ENCODE peak calls at places on chromosome 11, in ten cellular contexts. X, B, N, C, G, V, L, H, I and K are unnamed samples. For H3K27me3 and H3K9me3, the result is how much of the 10 kb centered on the place peaks cover.

GRCh38 chr11:6705905-6706535 is 22.9 kb upstream of the MRPL17 start:
- DNase-seq in X (peak), B (peak), N (peak), C (peak), G (peak), V (peak), L (peak), H (peak), I (no peak), K (peak)

GRCh38 chr11:121608545-121609098 is 155.9 kb upstream of the SORL1-AS1 start:
- DNase-seq in X (no peak), B (no peak), N (no peak), C (no peak), G (no peak), V (no peak), L (no peak), H (no peak), I (no peak), K (no peak)

GRCh38 chr11:10654211-10655150 is 39.1 kb downstream of the IRAG1 start:
- DNase-seq in X (peak), B (peak), N (no peak), C (peak), G (no peak), V (peak), L (peak), H (peak), I (no peak), K (no peak)

GRCh38 chr11:28512143-28512756 is 404.1 kb downstream of the METTL15 start:
- DNase-seq in X (no peak), B (no peak), N (no peak), C (no peak), G (no peak), V (no peak), L (no peak), H (no peak), I (no peak), K (no peak)

GRCh38 chr11:9803685-9804413 is 140.0 kb downstream of the SWAP70 start:
- DNase-seq in X (peak), B (no peak), N (no peak), C (no peak), G (peak), V (no peak), L (no peak), H (no peak), I (no peak), K (no peak)

GRCh38 chr11:17923213-17923612 is 89.6 kb downstream of the SERGEF start:
- DNase-seq in X (peak), B (no peak), N (peak), C (no peak), G (no peak), V (no peak), L (no peak), H (no peak), I (no peak), K (no peak)

GRCh38 chr11:115611343-115611742 is 107.1 kb upstream of the CADM1 start:
- DNase-seq in X (no peak), B (peak), N (no peak), C (no peak), G (no peak), V (no peak), L (no peak), H (no peak), I (no peak), K (no peak)

GRCh38 chr11:123194308-123195181 is 503 bp downstream of the CLMP start:
- DNase-seq in X (no peak), B (peak), N (no peak), C (no peak), G (no peak), V (peak), L (no peak), H (no peak), I (no peak), K (no peak)

GRCh38 chr11:14310696-14311095 is 48.3 kb downstream of the RRAS2 start:
- DNase-seq in X (no peak), B (no peak), N (no peak), C (peak), G (no peak), V (no peak), L (no peak), H (no peak), I (no peak), K (no peak)

GRCh38 chr11:76327756-76328388 is 53.1 kb downstream of the THAP12 start:
- DNase-seq in X (no peak), B (no peak), N (no peak), C (no peak), G (no peak), V (no peak), L (no peak), H (no peak), I (no peak), K (no peak)

GRCh38 chr11:1943977-1944376 is 3.2 kb upstream of the MRPL23 start:
- DNase-seq in X (peak), B (no peak), N (no peak), C (no peak), G (no peak), V (peak), L (no peak), H (no peak), I (no peak), K (peak)

GRCh38 chr11:3614742-3615171 is 27.0 kb downstream of the ART5 start:
- DNase-seq in X (no peak), B (no peak), N (no peak), C (no peak), G (no peak), V (peak), L (no peak), H (peak), I (no peak), K (no peak)

GRCh38 chr11:31141804-31142203 is 227.7 kb downstream of the DCDC1 start:
- DNase-seq in X (no peak), B (peak), N (no peak), C (peak), G (no peak), V (no peak), L (no peak), H (no peak), I (no peak), K (no peak)

GRCh38 chr11:125835748-125836147 is 2.6 kb downstream of the PATE4 start:
- DNase-seq in X (no peak), B (no peak), N (no peak), C (no peak), G (no peak), V (no peak), L (no peak), H (no peak), I (no peak), K (no peak)

GRCh38 chr11:71977743-71978418 is 20.8 kb upstream of the IL18BP start:
- DNase-seq in X (peak), B (peak), N (peak), C (peak), G (peak), V (peak), L (no peak), H (peak), I (no peak), K (no peak)

GRCh38 chr11:62458212-62459002 is 39.6 kb downstream of the SCGB1A1 start:
- DNase-seq in X (no peak), B (no peak), N (no peak), C (no peak), G (no peak), V (no peak), L (no peak), H (no peak), I (no peak), K (no peak)

GRCh38 chr11:11975201-11976092 is 33.0 kb downstream of the DKK3 start:
- DNase-seq in X (no peak), B (no peak), N (no peak), C (no peak), G (no peak), V (peak), L (no peak), H (no peak), I (no peak), K (no peak)

GRCh38 chr11:35418282-35418846 is 994 bp downstream of the SLC1A2 start:
- DNase-seq in X (peak), B (peak), N (no peak), C (no peak), G (no peak), V (no peak), L (no peak), H (no peak), I (no peak), K (no peak)
- H3K27me3 ChIP-seq in X (under half), B (half or more), N (under half), C (half or more), G (under half), V (half or more), L (half or more), H (under half), I (under half), K (under half)

DNA sequence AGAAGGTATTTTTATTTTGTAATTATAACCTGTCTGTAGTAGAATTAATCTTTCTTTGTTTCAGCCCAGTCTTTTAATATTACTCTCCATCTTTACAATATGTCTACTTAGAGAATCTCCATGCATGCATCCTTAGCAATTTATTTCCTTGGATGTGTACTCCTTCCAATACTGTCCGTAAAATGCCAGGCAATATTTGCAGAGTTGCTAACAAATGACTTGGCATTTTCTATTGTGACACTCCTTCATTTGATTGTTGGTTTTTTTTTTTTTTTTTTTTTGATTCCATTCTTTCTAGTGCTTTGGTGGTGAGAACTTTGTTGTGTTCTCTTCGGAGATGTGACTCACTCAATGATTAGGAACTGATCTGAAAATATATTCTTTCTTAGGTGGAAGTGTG is 220.3 kb downstream of the CNTN5 start:
- DNase-seq in X (no peak), B (no peak), N (no peak), C (no peak), G (no peak), V (peak), L (no peak), H (no peak), I (no peak), K (no peak)
- H3K9me3 ChIP-seq in X (under half), B (under half), N (under half), C (under half), G (under half), V (under half), L (under half), H (under half), I (under half), K (under half)

DNA sequence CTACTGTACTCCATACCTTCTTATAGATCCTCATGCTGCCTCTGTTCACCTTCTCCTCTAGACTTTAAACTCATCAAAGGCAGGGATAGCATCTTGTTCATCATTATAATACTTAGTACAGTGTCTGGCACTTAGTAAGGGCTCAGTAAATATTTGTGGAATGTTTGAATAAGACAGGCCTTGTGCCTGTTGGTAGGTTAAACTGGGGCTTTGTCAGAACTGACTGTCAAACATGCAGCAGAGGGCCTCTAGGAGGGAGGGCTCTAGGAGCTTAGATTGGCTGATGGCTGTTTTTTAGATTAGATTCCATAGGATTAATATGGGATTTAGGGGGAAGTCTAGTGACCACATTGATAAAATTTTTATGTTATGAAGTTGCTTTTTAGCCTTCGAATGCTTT is 70.8 kb downstream of the RNF169 start:
- DNase-seq in X (peak), B (no peak), N (no peak), C (no peak), G (no peak), V (no peak), L (no peak), H (no peak), I (no peak), K (no peak)
- H3K27me3 ChIP-seq in X (under half), B (under half), N (under half), C (under half), G (under half), V (under half), L (under half), H (under half), I (under half), K (under half)

DNA sequence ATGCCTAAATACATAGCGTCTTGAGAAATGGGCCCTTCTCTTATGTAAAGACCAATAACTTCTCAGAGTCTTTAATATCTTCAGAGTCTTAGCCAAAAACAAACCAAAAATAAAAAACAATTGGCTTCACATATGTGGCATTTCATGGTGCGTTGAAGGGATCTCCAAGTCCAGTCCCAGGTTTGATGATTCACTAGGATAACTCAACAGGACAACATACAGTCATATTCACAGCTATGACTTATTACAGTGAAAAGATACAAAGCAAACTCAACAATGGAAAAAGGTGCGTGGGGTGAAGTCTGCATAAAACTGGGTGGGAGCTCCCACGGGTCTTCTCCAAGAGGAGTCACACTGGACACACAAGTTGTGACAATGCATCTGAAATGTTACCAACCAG is 12.6 kb downstream of the SYTL2 start:
- DNase-seq in X (no peak), B (no peak), N (no peak), C (no peak), G (no peak), V (peak), L (no peak), H (no peak), I (no peak), K (no peak)
- H3K9me3 ChIP-seq in X (under half), B (under half), N (under half), C (under half), G (under half), V (under half), L (under half), H (under half), I (under half), K (under half)

GRCh38 chr11:124754309-124754708 is 2.3 kb upstream of the VSIG2 start:
- DNase-seq in X (no peak), B (no peak), N (no peak), C (no peak), G (no peak), V (peak), L (no peak), H (no peak), I (no peak), K (no peak)

GRCh38 chr11:124753624-124754023 is 1.6 kb upstream of the VSIG2 start:
- DNase-seq in X (no peak), B (no peak), N (no peak), C (no peak), G (no peak), V (no peak), L (no peak), H (no peak), I (no peak), K (no peak)

GRCh38 chr11:124752471-124753100 is 531 bp upstream of the VSIG2 start:
- DNase-seq in X (no peak), B (no peak), N (no peak), C (no peak), G (no peak), V (no peak), L (no peak), H (no peak), I (no peak), K (no peak)

GRCh38 chr11:124751741-124752470 is at the start of gene VSIG2:
- DNase-seq in X (no peak), B (no peak), N (no peak), C (no peak), G (no peak), V (no peak), L (no peak), H (no peak), I (no peak), K (no peak)

GRCh38 chr11:124753207-124753606 is 1.2 kb upstream of the VSIG2 start:
- DNase-seq in X (no peak), B (no peak), N (no peak), C (no peak), G (no peak), V (no peak), L (no peak), H (no peak), I (no peak), K (no peak)
- H3K27me3 ChIP-seq in X (under half), B (half or more), N (under half), C (under half), G (under half), V (under half), L (under half), H (under half), I (under half), K (under half)

GRCh38 chr11:57622263-57622662 is 24.8 kb downstream of the SERPING1 start:
- DNase-seq in X (no peak), B (no peak), N (no peak), C (no peak), G (no peak), V (no peak), L (no peak), H (no peak), I (no peak), K (no peak)

GRCh38 chr11:57619331-57619730 is 21.8 kb downstream of the SERPING1 start:
- DNase-seq in X (no peak), B (no peak), N (no peak), C (no peak), G (no peak), V (no peak), L (no peak), H (no peak), I (no peak), K (no peak)

GRCh38 chr11:57616595-57616994 is 19.1 kb downstream of the SERPING1 start:
- DNase-seq in X (no peak), B (no peak), N (no peak), C (no peak), G (no peak), V (no peak), L (no peak), H (no peak), I (no peak), K (no peak)

GRCh38 chr11:57615308-57615707 is 17.8 kb downstream of the SERPING1 start:
- DNase-seq in X (no peak), B (no peak), N (no peak), C (no peak), G (no peak), V (no peak), L (no peak), H (no peak), I (no peak), K (no peak)

GRCh38 chr11:57618438-57618837 is 21.0 kb downstream of the SERPING1 start:
- DNase-seq in X (no peak), B (no peak), N (no peak), C (no peak), G (no peak), V (no peak), L (no peak), H (no peak), I (no peak), K (no peak)
- H3K9me3 ChIP-seq in X (under half), B (under half), N (under half), C (under half), G (under half), V (under half), L (under half), H (under half), I (under half), K (under half)